ENCODE peak calls at places on chromosomes 11 and 22, in four cellular contexts. One of them, this sample, is unnamed.

GRCh38 chr22:42283288-42284229 is 13.1 kb upstream of the TCF20 start:
- DNase-seq in WTC11: no peak
- DNase-seq in K562: peak; percentile 23
- DNase-seq in HepG2: no peak
- DNase-seq in this sample: no peak

GRCh38 chr11:14902650-14903350 is 10.8 kb upstream of the CYP2R1 start:
- DNase-seq in WTC11: no peak
- DNase-seq in K562: no peak
- DNase-seq in HepG2: no peak
- DNase-seq in this sample: no peak

GRCh38 chr11:29208117-29208516 is 808.7 kb downstream of the KCNA4 start:
- DNase-seq in WTC11: no peak
- DNase-seq in K562: no peak
- DNase-seq in HepG2: no peak
- DNase-seq in this sample: no peak

GRCh38 chr22:19178659-19179471 is at the start of gene SLC25A1:
- DNase-seq in WTC11: peak; percentile 89
- DNase-seq in K562: peak; percentile 100
- DNase-seq in HepG2: peak; percentile 83
- DNase-seq in this sample: peak; percentile 97

GRCh38 chr11:95589893-95590612 is 199.5 kb downstream of the FAM76B start:
- DNase-seq in WTC11: no peak
- DNase-seq in K562: no peak
- DNase-seq in HepG2: no peak
- DNase-seq in this sample: no peak

GRCh38 chr11:13376838-13377237 is 86.2 kb downstream of the BTBD10 start:
- DNase-seq in WTC11: no peak
- DNase-seq in K562: no peak
- DNase-seq in HepG2: no peak
- DNase-seq in this sample: no peak

GRCh38 chr11:111734383-111735261 is 31.6 kb downstream of the PPP2R1B start:
- DNase-seq in WTC11: no peak
- DNase-seq in K562: no peak
- DNase-seq in HepG2: no peak
- DNase-seq in this sample: no peak

GRCh38 chr11:22884268-22884667 is 24.0 kb upstream of the CCDC179 start:
- DNase-seq in WTC11: no peak
- DNase-seq in K562: no peak
- DNase-seq in HepG2: no peak
- DNase-seq in this sample: no peak

GRCh38 chr11:61872935-61873565 is 18.3 kb downstream of the FADS3 start:
- DNase-seq in WTC11: no peak
- DNase-seq in K562: no peak
- DNase-seq in HepG2: no peak
- DNase-seq in this sample: no peak

GRCh38 chr11:126181939-126182730 is 29.3 kb downstream of the RPUSD4 start:
- DNase-seq in WTC11: no peak
- DNase-seq in K562: no peak
- DNase-seq in HepG2: no peak
- DNase-seq in this sample: no peak

GRCh38 chr22:49091451-49091850 is 736.2 kb downstream of the BRD1 start:
- DNase-seq in WTC11: no peak
- DNase-seq in K562: no peak
- DNase-seq in HepG2: no peak
- DNase-seq in this sample: no peak

GRCh38 chr22:26471522-26471921 is 12.1 kb downstream of the HPS4 start:
- DNase-seq in WTC11: no peak
- DNase-seq in K562: no peak
- DNase-seq in HepG2: peak; percentile 31
- DNase-seq in this sample: no peak

GRCh38 chr11:11149671-11150459 is 203.2 kb downstream of the CSNK2A3 start:
- DNase-seq in WTC11: no peak
- DNase-seq in K562: no peak
- DNase-seq in HepG2: no peak
- DNase-seq in this sample: no peak

GRCh38 chr22:20550851-20551744 is 43.7 kb downstream of the MED15 start:
- DNase-seq in WTC11: peak; percentile 25
- DNase-seq in K562: no peak
- DNase-seq in HepG2: no peak
- DNase-seq in this sample: no peak

GRCh38 chr11:112073941-112074811 is at the start of the genes NKAPD1 and PIH1D2:
- DNase-seq in WTC11: peak; percentile 74
- DNase-seq in K562: peak; percentile 80
- DNase-seq in HepG2: peak; percentile 85
- DNase-seq in this sample: peak; percentile 80

GRCh38 chr11:111733009-111733408 is 33.2 kb downstream of the PPP2R1B start:
- DNase-seq in WTC11: no peak
- DNase-seq in K562: no peak
- DNase-seq in HepG2: no peak
- DNase-seq in this sample: no peak

GRCh38 chr11:78791254-78791653 is 216.6 kb upstream of the NARS2 start:
- DNase-seq in WTC11: no peak
- DNase-seq in K562: no peak
- DNase-seq in HepG2: no peak
- DNase-seq in this sample: no peak

GRCh38 chr11:87258171-87258833 is 220.6 kb downstream of the TMEM135 start:
- DNase-seq in WTC11: no peak
- DNase-seq in K562: no peak
- DNase-seq in HepG2: no peak
- DNase-seq in this sample: no peak

GRCh38 chr11:45960387-45961110 is 38.1 kb downstream of the LARGE2 start:
- DNase-seq in WTC11: no peak
- DNase-seq in K562: no peak
- DNase-seq in HepG2: no peak
- DNase-seq in this sample: no peak

GRCh38 chr11:61477126-61477525 is 31.4 kb upstream of the LRRC10B start:
- DNase-seq in WTC11: no peak
- DNase-seq in K562: no peak
- DNase-seq in HepG2: no peak
- DNase-seq in this sample: no peak

GRCh38 chr22:27170491-27170890 is 513.1 kb downstream of the MIAT start:
- DNase-seq in WTC11: no peak
- DNase-seq in K562: no peak
- DNase-seq in HepG2: no peak
- DNase-seq in this sample: no peak

GRCh38 chr22:28141614-28142013 is 222.6 kb upstream of the PITPNB start:
- DNase-seq in WTC11: no peak
- DNase-seq in K562: no peak
- DNase-seq in HepG2: no peak
- DNase-seq in this sample: no peak

GRCh38 chr11:113345978-113346377 is 31.6 kb downstream of the TTC12 start:
- DNase-seq in WTC11: no peak
- DNase-seq in K562: no peak
- DNase-seq in HepG2: no peak
- DNase-seq in this sample: no peak

GRCh38 chr11:3947084-3947483 is 91.6 kb downstream of the STIM1 start:
- DNase-seq in WTC11: no peak
- DNase-seq in K562: no peak
- DNase-seq in HepG2: no peak
- DNase-seq in this sample: no peak

GRCh38 chr11:96219981-96220623 is 122.9 kb downstream of the MAML2 start:
- DNase-seq in WTC11: no peak
- DNase-seq in K562: no peak
- DNase-seq in HepG2: peak; percentile 69
- DNase-seq in this sample: no peak

GRCh38 chr11:76241243-76242000 is 35.1 kb upstream of the WNT11 start:
- DNase-seq in WTC11: no peak
- DNase-seq in K562: no peak
- DNase-seq in HepG2: no peak
- DNase-seq in this sample: no peak

GRCh38 chr11:114057605-114058004 is 1.9 kb upstream of the ZBTB16 start:
- DNase-seq in WTC11: no peak
- DNase-seq in K562: no peak
- DNase-seq in HepG2: no peak
- DNase-seq in this sample: no peak

GRCh38 chr22:50282361-50283144 is 12.4 kb upstream of the MAPK11 start:
- DNase-seq in WTC11: no peak
- DNase-seq in K562: no peak
- DNase-seq in HepG2: no peak
- DNase-seq in this sample: no peak

GRCh38 chr11:115817844-115818565 is 313.8 kb upstream of the CADM1 start:
- DNase-seq in WTC11: no peak
- DNase-seq in K562: no peak
- DNase-seq in HepG2: no peak
- DNase-seq in this sample: no peak
- TF ChIP-seq ELF4 in WTC11: no peak
- TF ChIP-seq ELF4 in K562: no peak
- TF ChIP-seq ELF4 in HepG2: no peak
- TF ChIP-seq ELF4 in this sample: no peak

GRCh38 chr11:44036811-44037657 is 10.7 kb upstream of the ACCSL start:
- DNase-seq in WTC11: peak; percentile 81
- DNase-seq in K562: peak; percentile 57
- DNase-seq in HepG2: peak; percentile 63
- DNase-seq in this sample: peak; percentile 79
- TF ChIP-seq ELF4 in WTC11: no peak
- TF ChIP-seq ELF4 in K562: no peak
- TF ChIP-seq ELF4 in HepG2: no peak
- TF ChIP-seq ELF4 in this sample: no peak

GRCh38 chr11:16831281-16832192 is 93.1 kb downstream of the C11orf58 start:
- DNase-seq in WTC11: no peak
- DNase-seq in K562: no peak
- DNase-seq in HepG2: no peak
- DNase-seq in this sample: no peak

GRCh38 chr11:16827139-16827538 is 88.7 kb downstream of the C11orf58 start:
- DNase-seq in WTC11: no peak
- DNase-seq in K562: no peak
- DNase-seq in HepG2: no peak
- DNase-seq in this sample: no peak

GRCh38 chr11:16833026-16833425 is 94.6 kb downstream of the C11orf58 start:
- DNase-seq in WTC11: no peak
- DNase-seq in K562: no peak
- DNase-seq in HepG2: no peak
- DNase-seq in this sample: no peak

GRCh38 chr11:16834384-16834783 is 95.9 kb downstream of the C11orf58 start:
- DNase-seq in WTC11: no peak
- DNase-seq in K562: no peak
- DNase-seq in HepG2: no peak
- DNase-seq in this sample: no peak

DNA sequence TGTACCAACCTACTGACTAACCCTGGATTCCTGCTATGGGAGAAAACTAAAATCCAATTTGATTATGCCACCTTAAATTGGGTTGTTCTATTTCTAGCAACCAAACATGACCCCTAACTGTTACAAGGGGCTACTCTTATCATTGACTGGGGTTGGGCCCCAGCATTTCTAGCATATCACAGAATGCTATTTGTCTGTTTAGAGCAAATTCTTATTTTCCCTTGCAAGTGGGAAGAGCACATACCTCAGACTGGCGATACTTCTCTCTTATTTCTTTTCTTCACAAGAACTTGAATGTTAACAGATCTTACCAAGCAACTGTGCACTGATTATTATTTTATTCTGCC is 93.7 kb downstream of the C11orf58 start:
- DNase-seq in WTC11: no peak
- DNase-seq in K562: no peak
- DNase-seq in HepG2: no peak
- DNase-seq in this sample: no peak
- TF ChIP-seq ELF4 in WTC11: no peak
- TF ChIP-seq ELF4 in K562: no peak
- TF ChIP-seq ELF4 in HepG2: no peak
- TF ChIP-seq ELF4 in this sample: no peak

GRCh38 chr11:128324531-128325141 is 262.7 kb downstream of the ETS1 start:
- DNase-seq in WTC11: no peak
- DNase-seq in K562: no peak
- DNase-seq in HepG2: no peak
- DNase-seq in this sample: no peak
- TF ChIP-seq ELF4 in WTC11: no peak
- TF ChIP-seq ELF4 in K562: no peak
- TF ChIP-seq ELF4 in HepG2: no peak
- TF ChIP-seq ELF4 in this sample: no peak

DNA sequence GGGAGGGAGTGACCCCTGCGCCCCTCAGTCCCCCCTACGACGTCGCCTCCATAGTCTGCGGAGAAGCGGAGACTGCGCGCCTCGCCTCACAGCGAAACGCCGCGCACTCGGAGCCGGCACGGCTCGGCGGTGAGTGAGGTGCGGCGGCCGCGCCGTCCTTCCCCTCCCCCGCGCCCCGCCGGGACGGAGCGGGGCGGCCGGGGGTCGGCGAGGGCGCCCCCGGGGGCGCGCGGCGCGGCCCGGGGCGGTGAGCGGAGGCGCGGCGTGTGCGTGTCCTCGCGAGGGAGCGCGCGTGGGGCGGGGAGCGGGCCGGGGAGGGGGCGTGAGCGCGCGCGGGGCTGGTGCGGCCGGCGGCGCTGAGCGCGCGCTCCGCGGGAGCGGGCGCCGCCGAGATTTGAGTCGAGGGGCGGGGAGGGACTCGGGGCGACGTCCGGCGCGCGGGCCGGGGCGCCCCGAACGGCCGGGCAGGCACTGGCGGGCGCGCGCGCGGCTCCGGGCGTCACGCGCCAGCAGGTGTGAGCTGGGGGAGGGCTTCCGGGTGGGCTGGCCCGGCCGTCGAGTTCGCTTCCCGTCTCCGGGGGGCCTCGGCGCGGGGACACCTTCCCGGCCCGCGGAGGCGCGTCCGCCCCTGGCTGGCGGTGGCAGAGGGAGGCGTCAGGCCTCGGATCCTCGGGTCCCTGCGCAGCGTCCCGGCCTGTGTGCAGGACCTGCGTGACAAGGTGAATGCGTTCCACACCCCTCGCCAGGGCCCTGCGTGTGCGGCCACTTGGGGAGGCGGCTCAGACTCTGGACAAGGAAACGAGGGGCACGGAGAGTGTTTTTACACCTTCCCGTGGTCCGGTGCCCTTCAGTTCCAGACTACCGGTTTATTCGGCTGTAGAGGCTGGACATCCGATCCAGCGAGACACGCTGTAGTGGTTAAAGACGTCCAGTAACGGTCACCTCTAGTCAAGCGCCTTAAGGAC is 50.4 kb downstream of the FAM83F start:
- DNase-seq in WTC11: peak; percentile 65
- DNase-seq in K562: peak; percentile 79
- DNase-seq in HepG2: peak; percentile 20
- DNase-seq in this sample: peak; percentile 66
- TF ChIP-seq ELF4 in WTC11: no peak
- TF ChIP-seq ELF4 in K562: no peak
- TF ChIP-seq ELF4 in HepG2: no peak
- TF ChIP-seq ELF4 in this sample: no peak

GRCh38 chr11:67628710-67629385 is 889 bp downstream of the NUDT8 start:
- DNase-seq in WTC11: no peak
- DNase-seq in K562: no peak
- DNase-seq in HepG2: no peak
- DNase-seq in this sample: no peak
- TF ChIP-seq ELF4 in WTC11: no peak
- TF ChIP-seq ELF4 in K562: no peak
- TF ChIP-seq ELF4 in HepG2: no peak
- TF ChIP-seq ELF4 in this sample: no peak

GRCh38 chr11:121416909-121417567 is 35.1 kb upstream of the SORL1 start:
- DNase-seq in WTC11: no peak
- DNase-seq in K562: no peak
- DNase-seq in HepG2: no peak
- DNase-seq in this sample: no peak
- TF ChIP-seq ELF4 in WTC11: no peak
- TF ChIP-seq ELF4 in K562: no peak
- TF ChIP-seq ELF4 in HepG2: no peak
- TF ChIP-seq ELF4 in this sample: no peak

This sample was measured in HEK293T.